ENCODE peak calls at places on chromosomes 1 and 21, in six cellular contexts. M, U, V, L, R and C are unnamed samples.

GRCh38 chr1:233105225-233105624 is 154.8 kb downstream of the NTPCR start:
- DNase-seq in M (no peak), U (no peak), V (no peak), L (peak), R (no peak), C (peak)

GRCh38 chr1:23424171-23424959 is at the start of gene TCEA3:
- DNase-seq in M (peak), U (peak), V (no peak), L (no peak), R (peak), C (peak)

GRCh38 chr21:21297211-21297610 is 299.0 kb downstream of the NCAM2 start:
- DNase-seq in M (no peak), U (no peak), V (no peak), L (no peak), R (no peak), C (no peak)

GRCh38 chr1:156845055-156845952 is 13.6 kb downstream of the INSRR start:
- DNase-seq in M (no peak), U (peak), V (no peak), L (no peak), R (peak), C (no peak)

GRCh38 chr1:205597691-205598314 is 34.0 kb downstream of the ELK4 start:
- DNase-seq in M (no peak), U (no peak), V (no peak), L (peak), R (peak), C (no peak)

GRCh38 chr1:213669964-213670691 is 317.6 kb upstream of the PROX1 start:
- DNase-seq in M (peak), U (peak), V (no peak), L (no peak), R (peak), C (no peak)

GRCh38 chr1:195594322-195594721 is 1013.9 kb downstream of the KCNT2 start:
- DNase-seq in M (no peak), U (no peak), V (no peak), L (no peak), R (no peak), C (no peak)

GRCh38 chr1:3219005-3219724 is 150.2 kb downstream of the PRDM16 start:
- DNase-seq in M (no peak), U (no peak), V (no peak), L (no peak), R (no peak), C (no peak)

GRCh38 chr21:45130324-45130774 is 56.0 kb downstream of the ADARB1 start:
- DNase-seq in M (no peak), U (no peak), V (no peak), L (peak), R (no peak), C (peak)

GRCh38 chr21:46151989-46152938 is 3.1 kb downstream of the FTCD start:
- DNase-seq in M (no peak), U (peak), V (no peak), L (no peak), R (peak), C (no peak)

GRCh38 chr1:116852910-116853309 is 56.8 kb upstream of the PTGFRN start:
- DNase-seq in M (peak), U (no peak), V (no peak), L (no peak), R (no peak), C (peak)

GRCh38 chr1:217747156-217747769 is 116.1 kb downstream of the SPATA17 start:
- DNase-seq in M (peak), U (no peak), V (no peak), L (peak), R (no peak), C (peak)

GRCh38 chr1:912740-913301 is 10.9 kb upstream of the SAMD11 start:
- DNase-seq in M (peak), U (peak), V (no peak), L (no peak), R (peak), C (no peak)

GRCh38 chr1:51423098-51423821 is 92.9 kb upstream of the TTC39A start:
- DNase-seq in M (peak), U (no peak), V (no peak), L (peak), R (no peak), C (peak)

GRCh38 chr1:95660736-95661135 is 426.7 kb downstream of the RWDD3 start:
- DNase-seq in M (no peak), U (no peak), V (no peak), L (no peak), R (no peak), C (no peak)

GRCh38 chr1:182641561-182641960 is 37.4 kb upstream of the RGS16 start:
- DNase-seq in M (no peak), U (no peak), V (no peak), L (no peak), R (no peak), C (no peak)
- H2BK15ac ChIP-seq in M (no peak), U (no peak), V (no peak), L (no peak), R (no peak), C (no peak)

GRCh38 chr1:108643492-108644333 is 17.2 kb downstream of the HENMT1 start:
- DNase-seq in M (peak), U (no peak), V (peak), L (peak), R (no peak), C (peak)

GRCh38 chr1:108644984-108645383 is 15.9 kb downstream of the HENMT1 start:
- DNase-seq in M (peak), U (no peak), V (no peak), L (no peak), R (no peak), C (no peak)

GRCh38 chr1:108645479-108646184 is 15.3 kb downstream of the HENMT1 start:
- DNase-seq in M (peak), U (no peak), V (no peak), L (no peak), R (no peak), C (no peak)

GRCh38 chr1:108646661-108647269 is 14.1 kb downstream of the HENMT1 start:
- DNase-seq in M (peak), U (no peak), V (no peak), L (peak), R (no peak), C (peak)

GRCh38 chr1:108646265-108646660 is 14.6 kb downstream of the HENMT1 start:
- DNase-seq in M (no peak), U (no peak), V (no peak), L (no peak), R (no peak), C (no peak)
- H2BK15ac ChIP-seq in M (no peak), U (no peak), V (no peak), L (no peak), R (no peak), C (peak)

DNA sequence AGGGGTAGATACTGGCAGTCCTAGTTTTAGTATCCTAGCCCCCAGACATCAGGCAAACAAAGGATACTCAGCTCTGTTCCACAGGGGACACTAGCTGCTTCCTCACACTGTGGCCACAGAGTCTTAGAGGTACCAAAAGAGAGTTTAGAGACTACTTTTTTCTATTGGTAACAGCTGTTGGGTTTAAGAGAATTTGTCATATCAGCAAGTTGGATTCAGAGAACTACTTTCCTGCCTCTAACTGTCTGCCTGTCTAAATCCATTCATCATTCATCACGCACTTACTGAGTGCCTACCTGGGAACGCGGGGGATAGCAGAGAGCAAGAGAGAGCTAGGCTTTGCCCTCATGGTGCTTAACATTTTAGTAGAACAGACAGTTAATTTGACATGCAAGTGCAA is 27.1 kb upstream of the KCNQ4 start:
- DNase-seq in M (no peak), U (no peak), V (no peak), L (no peak), R (no peak), C (no peak)
- H2BK15ac ChIP-seq in M (no peak), U (no peak), V (no peak), L (no peak), R (no peak), C (no peak)

GRCh38 chr1:60427701-60428100 is 354.1 kb upstream of the C1orf87 start:
- DNase-seq in M (no peak), U (no peak), V (no peak), L (no peak), R (no peak), C (no peak)
- H2BK15ac ChIP-seq in M (no peak), U (no peak), V (no peak), L (no peak), R (no peak), C (no peak)

GRCh38 chr1:31881698-31882000 is 56.5 kb downstream of the PTP4A2 start:
- DNase-seq in M (no peak), U (no peak), V (no peak), L (peak), R (no peak), C (no peak)

GRCh38 chr1:31888281-31888680 is 49.9 kb downstream of the PTP4A2 start:
- DNase-seq in M (no peak), U (no peak), V (no peak), L (no peak), R (no peak), C (no peak)

GRCh38 chr1:31883357-31883942 is 54.7 kb downstream of the PTP4A2 start:
- DNase-seq in M (no peak), U (no peak), V (no peak), L (no peak), R (no peak), C (no peak)

GRCh38 chr1:31886866-31887265 is 51.3 kb downstream of the PTP4A2 start:
- DNase-seq in M (no peak), U (no peak), V (no peak), L (no peak), R (no peak), C (no peak)

GRCh38 chr1:31885851-31886250 is 52.3 kb downstream of the PTP4A2 start:
- DNase-seq in M (no peak), U (no peak), V (no peak), L (no peak), R (no peak), C (no peak)
- H2BK15ac ChIP-seq in M (no peak), U (no peak), V (no peak), L (no peak), R (no peak), C (no peak)

GRCh38 chr1:24535778-24536177 is 20.1 kb upstream of the NCMAP start:
- DNase-seq in M (no peak), U (no peak), V (no peak), L (no peak), R (no peak), C (no peak)

GRCh38 chr1:24540051-24540905 is 15.6 kb upstream of the NCMAP start:
- DNase-seq in M (no peak), U (no peak), V (no peak), L (no peak), R (no peak), C (peak)

GRCh38 chr1:24536391-24536840 is 19.5 kb upstream of the NCMAP start:
- DNase-seq in M (no peak), U (no peak), V (no peak), L (peak), R (no peak), C (peak)

DNA sequence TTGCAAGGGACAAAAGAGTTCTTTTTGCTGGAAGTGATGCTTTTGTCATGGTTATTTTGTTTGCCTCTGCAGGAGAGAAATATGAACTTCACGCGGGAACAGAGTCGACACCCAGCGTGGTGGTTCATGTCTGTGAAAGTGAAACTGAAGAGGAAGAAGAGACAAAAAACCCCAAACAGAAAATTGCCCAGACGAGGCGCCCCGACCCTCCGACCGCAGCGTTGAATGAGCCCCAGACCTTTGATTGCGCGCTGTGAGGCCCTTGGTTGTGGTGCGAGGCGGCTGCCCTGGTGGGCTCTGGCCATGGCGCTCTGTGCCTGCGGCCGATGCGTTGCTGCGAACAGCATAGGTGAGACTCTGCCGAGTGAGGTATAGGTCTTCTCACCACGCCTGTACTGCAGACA is 20.9 kb upstream of the NCMAP start:
- DNase-seq in M (no peak), U (no peak), V (no peak), L (no peak), R (no peak), C (no peak)
- H2BK15ac ChIP-seq in M (no peak), U (no peak), V (no peak), L (no peak), R (no peak), C (no peak)

DNA sequence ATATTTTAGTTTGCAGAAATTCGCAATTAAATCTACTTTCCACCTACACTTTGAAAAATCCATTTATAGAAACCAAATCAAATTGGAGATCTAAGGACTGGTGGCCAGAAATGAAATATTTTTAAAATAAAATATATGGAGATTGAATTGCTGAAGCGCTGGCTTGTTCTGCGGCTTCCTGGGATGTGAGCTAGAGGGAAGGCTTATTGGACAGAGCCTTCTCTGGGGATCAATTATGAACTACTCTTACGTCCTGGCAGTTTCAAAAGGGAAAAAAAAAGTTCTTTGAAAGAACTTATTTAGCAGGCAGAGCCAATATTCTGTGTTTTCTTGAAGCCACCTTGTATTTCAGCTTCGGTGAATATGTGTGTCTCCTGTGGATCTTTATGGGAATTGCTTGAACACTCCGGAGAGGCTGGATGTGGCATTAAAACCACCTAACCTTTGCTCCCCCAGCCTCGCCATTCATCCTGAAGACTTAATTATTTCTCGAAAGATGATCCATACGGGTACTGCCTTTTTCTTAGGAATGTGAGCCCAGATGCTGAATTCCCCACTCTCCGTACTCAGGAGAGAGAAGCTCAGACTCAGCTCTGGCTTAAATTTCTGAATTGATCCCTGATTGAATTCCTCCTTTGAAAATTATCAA is 478.9 kb upstream of the VAMP3 start:
- DNase-seq in M (no peak), U (no peak), V (no peak), L (no peak), R (peak), C (no peak)
- H2BK15ac ChIP-seq in M (no peak), U (no peak), V (no peak), L (peak), R (no peak), C (no peak)

GRCh38 chr1:111622166-111622565 is 2.6 kb downstream of the RAP1A start:
- DNase-seq in M (no peak), U (no peak), V (no peak), L (no peak), R (no peak), C (no peak)

GRCh38 chr1:111618953-111619634 is 495 bp upstream of the RAP1A start:
- DNase-seq in M (no peak), U (no peak), V (no peak), L (no peak), R (no peak), C (no peak)

GRCh38 chr1:111620412-111620971 is 903 bp downstream of the RAP1A start:
- DNase-seq in M (peak), U (no peak), V (no peak), L (no peak), R (peak), C (no peak)

GRCh38 chr1:111619635-111620411 is at the start of gene RAP1A:
- DNase-seq in M (peak), U (peak), V (peak), L (peak), R (peak), C (peak)

GRCh38 chr1:111621050-111621449 is 1.5 kb downstream of the RAP1A start:
- DNase-seq in M (no peak), U (no peak), V (no peak), L (peak), R (no peak), C (no peak)
- H2BK15ac ChIP-seq in M (no peak), U (no peak), V (no peak), L (no peak), R (no peak), C (no peak)

DNA sequence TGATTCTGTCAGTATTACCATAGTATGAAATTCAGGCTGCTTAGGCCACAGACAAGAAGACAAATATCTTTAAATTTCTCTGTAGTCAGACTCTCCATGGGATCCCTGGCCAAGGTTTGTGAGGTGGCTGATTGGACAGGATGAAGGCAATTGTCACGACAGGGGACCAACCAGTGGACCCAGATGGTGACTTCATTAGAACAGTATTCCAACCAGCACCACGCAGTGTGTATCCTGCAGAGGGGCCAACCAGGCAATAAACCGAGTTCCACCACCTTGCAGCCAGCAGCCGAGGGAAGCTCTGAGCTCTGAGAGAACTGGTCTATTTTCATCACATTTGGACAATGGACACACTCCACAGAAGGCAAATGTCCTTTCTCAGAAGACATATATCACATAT is 16.1 kb downstream of the DSCAM start:
- DNase-seq in M (peak), U (peak), V (no peak), L (no peak), R (no peak), C (no peak)
- H2BK15ac ChIP-seq in M (no peak), U (no peak), V (no peak), L (no peak), R (no peak), C (no peak)